ENCODE peak calls at places on chromosomes 16 and 17, in six cellular contexts. L is naive thymus-derived CD4-positive, alpha-beta T cell; T is stimulated activated CD8-positive, alpha-beta memory T cell treated with anti-CD3 and anti-CD28 coated beads, Interleukin-7, amount 100 ng/mL, for 4 hours; N is anterior cingulate cortex; K is MCF 10A; U is endothelial cell. B is an unnamed sample.
A peak's percentile ranks its signal among the peaks of the same experiment; 100 is the strongest.

GRCh38 chr17:7982171-7982570 is 20.2 kb upstream of the GUCY2D start:
- DNase-seq in N (no peak), L (no peak), K (peak; percentile 43), U (no peak), T (no peak), B (no peak)

GRCh38 chr17:65000798-65001197 is 55.7 kb downstream of the GNA13 start:
- DNase-seq in N (no peak), T (no peak), U (no peak), K (no peak), L (no peak), B (no peak)

GRCh38 chr16:5633845-5634440 is 536.3 kb upstream of the EEF2KMT start:
- DNase-seq in T (no peak), K (peak; percentile 5), U (no peak), N (no peak), L (no peak), B (peak; percentile 55)

GRCh38 chr17:59785091-59785799 is 77.8 kb downstream of the VMP1 start:
- DNase-seq in N (no peak), K (peak; percentile 58), T (no peak), L (no peak), U (no peak), B (no peak)

GRCh38 chr17:56679148-56679766 is 85.8 kb downstream of the NOG start:
- DNase-seq in N (no peak), U (peak; percentile 16), T (no peak), K (peak; percentile 23), L (peak; percentile 43), B (peak; percentile 4)

GRCh38 chr16:4683255-4684029 is 9.9 kb upstream of the NUDT16L1 start:
- DNase-seq in U (no peak), N (no peak), K (no peak), L (no peak), T (no peak), B (no peak)

GRCh38 chr17:27663862-27664605 is 33.0 kb downstream of the LGALS9 start:
- DNase-seq in K (no peak), L (no peak), N (no peak), T (no peak), U (no peak), B (no peak)

GRCh38 chr17:58531661-58532554 is 17.5 kb upstream of the MTMR4 start:
- DNase-seq in N (peak; percentile 72), T (peak; percentile 60), L (peak; percentile 55), K (peak; percentile 37), U (peak; percentile 57), B (peak; percentile 27)

GRCh38 chr16:88941933-88942909 is 34.8 kb downstream of the CBFA2T3 start:
- DNase-seq in K (no peak), L (peak; percentile 56), T (peak; percentile 45), U (peak; percentile 79), N (no peak), B (peak; percentile 84)

GRCh38 chr17:55386931-55387330 is 34.7 kb downstream of the MMD start:
- DNase-seq in N (no peak), K (no peak), U (no peak), L (no peak), T (no peak), B (no peak)

GRCh38 chr16:53457670-53458069 is 23.4 kb downstream of the RBL2 start:
- DNase-seq in U (no peak), L (peak; percentile 90), K (no peak), T (peak; percentile 50), N (no peak), B (peak; percentile 89)

GRCh38 chr16:2308089-2308962 is 32.2 kb downstream of the ABCA3 start:
- DNase-seq in U (no peak), L (no peak), K (no peak), N (no peak), T (no peak), B (no peak)

GRCh38 chr16:27799866-27800265 is 249.9 kb downstream of the KATNIP start:
- DNase-seq in L (no peak), U (no peak), T (no peak), K (no peak), N (no peak), B (no peak)

GRCh38 chr17:17098426-17099035 is 56.3 kb downstream of the MPRIP start:
- DNase-seq in T (no peak), L (no peak), U (no peak), N (no peak), K (peak; percentile 13), B (no peak)

GRCh38 chr16:13032911-13033310 is 131.5 kb downstream of the SHISA9 start:
- DNase-seq in L (no peak), U (no peak), N (no peak), T (no peak), K (no peak), B (no peak)

GRCh38 chr16:61998460-61998859 is 37.8 kb downstream of the CDH8 start:
- DNase-seq in U (no peak), K (no peak), N (no peak), T (no peak), L (no peak), B (no peak)

GRCh38 chr16:85614338-85615013 is 1.4 kb downstream of the GSE1 start:
- DNase-seq in T (no peak), L (no peak), U (no peak), K (peak; percentile 19), N (no peak), B (peak; percentile 29)

GRCh38 chr16:11329080-11329491 is 16.2 kb upstream of the RMI2 start:
- DNase-seq in N (no peak), L (no peak), T (no peak), U (no peak), K (no peak), B (peak; percentile 80)

GRCh38 chr17:75096082-75096625 is 8.4 kb downstream of the SLC16A5 start:
- DNase-seq in N (no peak), U (no peak), L (no peak), T (no peak), K (peak; percentile 97), B (no peak)

GRCh38 chr16:29645699-29646187 is 17.3 kb upstream of the SPN start:
- DNase-seq in U (no peak), N (no peak), K (peak; percentile 5), L (no peak), T (no peak), B (peak; percentile 78)

GRCh38 chr17:48247038-48247437 is 139.5 kb downstream of the SNX11 start:
- DNase-seq in T (no peak), K (no peak), L (no peak), N (no peak), U (no peak), B (no peak)

GRCh38 chr17:39404542-39405378 is 3.3 kb upstream of the FBXL20 start:
- DNase-seq in T (no peak), K (peak; percentile 78), L (no peak), U (no peak), N (no peak), B (no peak)

GRCh38 chr17:79652999-79653643 is 42.3 kb upstream of the RBFOX3 start:
- DNase-seq in N (no peak), U (no peak), L (no peak), K (no peak), T (no peak), B (no peak)

GRCh38 chr17:66526827-66527226 is 224.4 kb downstream of the PRKCA start:
- DNase-seq in K (no peak), U (no peak), L (no peak), N (peak; percentile 30), T (no peak), B (no peak)

GRCh38 chr16:49754495-49755290 is 101.2 kb downstream of the ZNF423 start:
- DNase-seq in N (no peak), U (peak; percentile 56), K (peak; percentile 3), T (no peak), L (no peak), B (no peak)

GRCh38 chr17:44216674-44217073 is 2.8 kb downstream of the UBTF start:
- DNase-seq in U (no peak), N (no peak), T (no peak), L (no peak), K (no peak), B (peak; percentile 38)

GRCh38 chr17:78381601-78382168 is 3.2 kb downstream of the PGS1 start:
- DNase-seq in K (no peak), T (peak; percentile 37), N (no peak), U (no peak), L (no peak), B (no peak)

GRCh38 chr17:40074175-40074512 is 11.4 kb downstream of the THRA start:
- DNase-seq in N (no peak), K (no peak), L (no peak), T (no peak), U (no peak), B (no peak)

GRCh38 chr17:35789044-35789443 is 6.4 kb downstream of the MMP28 start:
- DNase-seq in L (no peak), N (no peak), U (no peak), K (no peak), T (no peak), B (no peak)

GRCh38 chr16:56463153-56463552 is 11.8 kb downstream of the OGFOD1 start:
- DNase-seq in T (no peak), K (no peak), L (no peak), U (no peak), N (no peak), B (no peak)

GRCh38 chr16:84121007-84121406 is 4.3 kb upstream of the MBTPS1 start:
- DNase-seq in U (no peak), N (no peak), T (no peak), L (no peak), K (no peak), B (no peak)

GRCh38 chr17:72358465-72358864 is 237.6 kb downstream of the SOX9 start:
- DNase-seq in K (peak; percentile 69), T (no peak), N (no peak), U (no peak), L (no peak), B (no peak)

GRCh38 chr17:70796757-70797156 is 627.4 kb downstream of the KCNJ2 start:
- DNase-seq in N (no peak), L (no peak), K (no peak), T (no peak), U (no peak), B (peak; percentile 60)

GRCh38 chr16:4358831-4359561 is 7.9 kb upstream of the PAM16 start:
- DNase-seq in T (peak; percentile 36), L (peak; percentile 61), N (peak; percentile 32), K (peak; percentile 48), U (peak; percentile 80), B (peak; percentile 65)

GRCh38 chr17:32350662-32351418 is 883 bp downstream of the ZNF207 start:
- DNase-seq in K (peak; percentile 73), L (peak; percentile 45), T (peak; percentile 17), N (no peak), U (peak; percentile 13), B (peak; percentile 72)

B was measured in OCI-LY7.